ENCODE peak calls at places on chromosomes 7 and 10, in four cellular contexts. P, W, K and H are unnamed samples.

GRCh38 chr7:128128401-128128800 is 97.2 kb upstream of the LRRC4 start:
- DNase-seq in P (no peak), W (no peak), K (no peak), H (no peak)

GRCh38 chr10:88928254-88928653 is 24.3 kb downstream of the ACTA2 start:
- DNase-seq in P (no peak), W (no peak), K (no peak), H (no peak)

GRCh38 chr10:114876602-114877300 is 55.2 kb downstream of the FHIP2A start:
- DNase-seq in W (peak; percentile 86), P (peak; percentile 57), K (peak; percentile 73), H (peak; percentile 87)

GRCh38 chr7:19362099-19362498 is 216.9 kb upstream of the FERD3L start:
- DNase-seq in W (no peak), K (no peak), P (no peak), H (no peak)

GRCh38 chr7:24665564-24666294 is 91.5 kb downstream of the GSDME start:
- DNase-seq in W (peak; percentile 23), P (peak; percentile 53), K (peak; percentile 66), H (peak; percentile 32)

GRCh38 chr10:76306859-76307258 is 875.4 kb downstream of the LRMDA start:
- DNase-seq in W (no peak), K (no peak), P (no peak), H (no peak)

GRCh38 chr7:29988391-29989256 is 977 bp downstream of the SCRN1 start:
- DNase-seq in K (no peak), P (peak; percentile 57), W (peak; percentile 31), H (peak; percentile 84)

GRCh38 chr7:131293018-131293417 is 34.7 kb upstream of the MKLN1 start:
- DNase-seq in P (no peak), K (no peak), W (no peak), H (no peak)

GRCh38 chr7:80611779-80612178 is 26.7 kb upstream of the CD36 start:
- DNase-seq in W (no peak), P (peak; percentile 95), K (no peak), H (no peak)

GRCh38 chr10:131350245-131350644 is 38.7 kb upstream of the TCERG1L start:
- DNase-seq in W (no peak), P (no peak), K (no peak), H (no peak)

GRCh38 chr7:45044333-45044732 is 44.3 kb downstream of the CCM2 start:
- DNase-seq in P (no peak), K (no peak), W (no peak), H (no peak)

DNA sequence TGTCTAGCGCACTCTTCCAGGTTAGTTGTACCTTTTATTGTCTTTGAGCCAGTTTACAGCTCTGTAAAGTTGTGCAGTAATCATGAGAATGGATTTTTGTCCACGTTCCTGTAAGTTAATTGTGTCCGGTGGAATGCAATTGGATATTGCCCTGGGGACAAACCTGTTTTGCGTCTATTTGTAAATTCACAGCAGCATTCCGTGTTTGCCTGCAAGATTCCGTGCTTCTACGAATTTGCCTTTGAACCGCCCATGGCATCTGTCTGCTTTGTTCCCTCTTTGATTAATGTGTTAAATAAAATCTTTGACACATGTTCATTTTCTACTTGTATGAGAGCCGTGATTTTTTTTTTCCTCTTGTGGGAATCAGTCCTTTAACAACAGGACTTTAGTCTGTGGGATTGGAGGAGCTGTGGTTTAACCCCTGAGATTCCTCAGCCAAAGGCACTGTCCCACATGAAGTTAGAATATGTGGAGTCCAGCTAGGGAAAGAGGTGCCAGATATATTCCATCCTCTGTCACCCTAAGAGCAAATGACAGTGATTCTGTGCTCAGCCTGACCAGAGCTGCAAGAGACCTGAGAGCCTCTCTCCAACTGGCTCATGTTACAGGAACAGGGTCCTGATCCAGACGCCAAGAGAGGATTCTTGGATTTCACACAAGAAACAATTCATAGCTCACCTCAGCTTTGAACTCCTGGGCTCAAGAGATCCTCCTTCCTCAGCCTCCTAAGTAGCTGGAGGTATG is 126.3 kb downstream of the COL26A1 start:
- DNase-seq in K (no peak), W (no peak), P (no peak), H (no peak)
- TF ChIP-seq NR3C1 in K (no peak), W (no peak), P (no peak), H (no peak)

GRCh38 chr7:106314875-106315274 is 30.1 kb upstream of the NAMPT start:
- DNase-seq in P (no peak), K (no peak), W (no peak), H (no peak)

GRCh38 chr7:106313456-106313891 is 28.7 kb upstream of the NAMPT start:
- DNase-seq in K (no peak), W (no peak), P (no peak), H (peak; percentile 16)

GRCh38 chr7:106316947-106317346 is 32.2 kb upstream of the NAMPT start:
- DNase-seq in W (no peak), P (no peak), K (no peak), H (no peak)

GRCh38 chr7:106313966-106314365 is 29.2 kb upstream of the NAMPT start:
- DNase-seq in K (no peak), W (no peak), P (no peak), H (no peak)

DNA sequence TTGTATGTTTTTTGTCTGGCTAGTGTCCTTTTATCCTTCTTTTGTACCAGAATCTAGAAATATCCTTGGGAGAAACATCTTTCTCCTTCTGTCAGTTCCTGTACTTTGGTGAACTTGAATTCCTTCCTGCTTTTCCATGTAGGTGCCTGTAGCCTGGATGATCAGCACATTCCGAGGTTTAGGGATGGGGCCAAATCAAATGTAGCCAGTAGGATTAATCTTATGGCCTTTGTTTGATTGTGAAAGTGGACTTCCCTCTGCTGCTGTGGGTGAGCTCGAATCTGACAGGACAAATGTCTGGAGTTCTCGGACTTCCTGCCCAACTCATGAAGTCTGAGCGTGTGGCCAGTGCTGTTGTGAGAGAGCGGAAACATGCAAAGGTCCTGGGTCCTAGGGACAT is 33.2 kb upstream of the NAMPT start:
- DNase-seq in P (no peak), K (no peak), W (no peak), H (no peak)
- TF ChIP-seq NR3C1 in P (no peak), K (no peak), W (no peak), H (no peak)

GRCh38 chr7:133027397-133027796 is 54.5 kb downstream of the CHCHD3 start:
- DNase-seq in P (no peak), W (no peak), K (no peak), H (no peak)
- TF ChIP-seq NR3C1 in P (no peak), W (no peak), K (no peak), H (no peak)

DNA sequence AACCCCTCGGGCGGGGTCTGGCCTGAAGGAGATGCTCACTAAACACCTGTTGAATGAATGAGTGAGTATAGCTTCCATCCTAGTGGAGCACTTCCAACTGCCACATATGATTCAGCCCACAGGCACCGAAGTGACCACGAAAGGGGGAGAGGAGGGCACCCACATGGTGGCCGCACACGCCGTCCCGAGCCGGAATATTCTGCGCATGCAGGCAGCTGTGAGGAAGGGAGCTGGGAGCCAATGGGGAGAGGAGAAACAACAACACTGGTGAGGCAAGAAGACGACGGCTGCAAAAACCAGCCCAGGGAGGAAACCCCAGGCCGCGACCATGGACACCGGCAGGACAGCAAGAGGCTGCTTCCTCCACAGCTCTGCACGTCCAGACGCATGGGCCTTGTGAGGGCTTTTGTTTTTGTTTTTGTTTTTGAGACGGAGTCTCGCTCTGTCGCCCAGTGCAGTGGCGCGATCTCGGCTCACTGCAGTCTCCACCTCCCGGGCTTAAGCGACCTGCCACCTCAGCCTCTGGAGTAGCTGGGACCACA is 67.1 kb upstream of the DNAAF5 start:
- DNase-seq in P (no peak), K (no peak), W (no peak), H (no peak)
- TF ChIP-seq NR3C1 in P (no peak), K (no peak), W (no peak), H (no peak)

GRCh38 chr10:43398939-43399871 is 9.8 kb downstream of the HNRNPF start:
- DNase-seq in W (no peak), P (peak; percentile 79), K (no peak), H (no peak)
- TF ChIP-seq NR3C1 in W (no peak), P (no peak), K (no peak), H (no peak)